ENCODE peak calls at places on chromosomes 11 and 22, in six cellular contexts. One of them, this sample, is unnamed.

GRCh38 chr22:39115976-39116621 is 19.1 kb downstream of the APOBEC3H start:
- DNase-seq in activated CD8-positive, alpha-beta memory T cell treated with anti-CD3 and anti-CD28 coated beads, Interleukin-2, amount 10 ng/mL, durations not matched to agents 7 days and 5 days: no peak
- DNase-seq in NCI-H345: no peak
- DNase-seq in EL: no peak
- DNase-seq in tibial artery: no peak
- DNase-seq in right atrium auricular region: no peak
- DNase-seq in this sample: no peak

GRCh38 chr11:59076876-59077571 is 9.1 kb upstream of the GLYATL1B start:
- DNase-seq in activated CD8-positive, alpha-beta memory T cell treated with anti-CD3 and anti-CD28 coated beads, Interleukin-2, amount 10 ng/mL, durations not matched to agents 7 days and 5 days: no peak
- DNase-seq in NCI-H345: no peak
- DNase-seq in EL: no peak
- DNase-seq in tibial artery: no peak
- DNase-seq in right atrium auricular region: no peak
- DNase-seq in this sample: peak; percentile 68

GRCh38 chr11:111310088-111310487 is 11.7 kb downstream of the POU2AF3 start:
- DNase-seq in activated CD8-positive, alpha-beta memory T cell treated with anti-CD3 and anti-CD28 coated beads, Interleukin-2, amount 10 ng/mL, durations not matched to agents 7 days and 5 days: no peak
- DNase-seq in NCI-H345: peak; percentile 98
- DNase-seq in EL: no peak
- DNase-seq in tibial artery: no peak
- DNase-seq in right atrium auricular region: no peak
- DNase-seq in this sample: no peak

GRCh38 chr11:12831471-12832202 is 157.4 kb downstream of the TEAD1 start:
- DNase-seq in activated CD8-positive, alpha-beta memory T cell treated with anti-CD3 and anti-CD28 coated beads, Interleukin-2, amount 10 ng/mL, durations not matched to agents 7 days and 5 days: no peak
- DNase-seq in NCI-H345: no peak
- DNase-seq in EL: no peak
- DNase-seq in tibial artery: no peak
- DNase-seq in right atrium auricular region: no peak
- DNase-seq in this sample: no peak

GRCh38 chr11:57116654-57117053 is 65.1 kb upstream of the LRRC55 start:
- DNase-seq in activated CD8-positive, alpha-beta memory T cell treated with anti-CD3 and anti-CD28 coated beads, Interleukin-2, amount 10 ng/mL, durations not matched to agents 7 days and 5 days: no peak
- DNase-seq in NCI-H345: peak; percentile 11
- DNase-seq in EL: peak; percentile 68
- DNase-seq in tibial artery: no peak
- DNase-seq in right atrium auricular region: no peak
- DNase-seq in this sample: no peak

GRCh38 chr11:102010776-102011500 is 36.3 kb upstream of the CFAP300 start:
- DNase-seq in activated CD8-positive, alpha-beta memory T cell treated with anti-CD3 and anti-CD28 coated beads, Interleukin-2, amount 10 ng/mL, durations not matched to agents 7 days and 5 days: no peak
- DNase-seq in NCI-H345: no peak
- DNase-seq in EL: peak; percentile 97
- DNase-seq in tibial artery: peak; percentile 76
- DNase-seq in right atrium auricular region: peak; percentile 74
- DNase-seq in this sample: no peak

GRCh38 chr22:19872779-19873137 is 18.1 kb upstream of the GNB1L start:
- DNase-seq in activated CD8-positive, alpha-beta memory T cell treated with anti-CD3 and anti-CD28 coated beads, Interleukin-2, amount 10 ng/mL, durations not matched to agents 7 days and 5 days: no peak
- DNase-seq in NCI-H345: peak; percentile 6
- DNase-seq in EL: no peak
- DNase-seq in tibial artery: peak; percentile 46
- DNase-seq in right atrium auricular region: no peak
- DNase-seq in this sample: no peak

GRCh38 chr11:69337211-69337721 is 43.3 kb downstream of the MYEOV start:
- DNase-seq in activated CD8-positive, alpha-beta memory T cell treated with anti-CD3 and anti-CD28 coated beads, Interleukin-2, amount 10 ng/mL, durations not matched to agents 7 days and 5 days: peak; percentile 53
- DNase-seq in NCI-H345: peak; percentile 71
- DNase-seq in EL: peak; percentile 31
- DNase-seq in tibial artery: peak; percentile 47
- DNase-seq in right atrium auricular region: peak; percentile 50
- DNase-seq in this sample: peak; percentile 36